ENCODE peak calls at places on chromosomes 16 and 17, in six cellular contexts. C is IMR-90, U is H9, I is neuronal stem cell, A is H1, W is trophoblast cell. T is an unnamed sample.

GRCh38 chr17:34542700-34543336 is 36.6 kb upstream of the TMEM132E start:
- DNase-seq in I (peak), W (peak), U (peak), A (peak), C (no peak), T (peak)

GRCh38 chr17:67478266-67479118 is 101.4 kb downstream of the PITPNC1 start:
- DNase-seq in W (no peak), U (peak), C (no peak), A (no peak), I (no peak), T (no peak)

GRCh38 chr17:41565338-41565737 is 6.5 kb downstream of the KRT9 start:
- DNase-seq in U (no peak), W (no peak), I (no peak), A (no peak), C (no peak), T (no peak)

GRCh38 chr16:6023449-6023848 is 925.9 kb upstream of the EEF2KMT start:
- DNase-seq in W (no peak), A (no peak), U (no peak), C (no peak), I (no peak), T (no peak)

GRCh38 chr17:41519501-41520224 is 973 bp upstream of the KRT15 start:
- DNase-seq in C (no peak), A (no peak), I (no peak), U (no peak), W (peak), T (no peak)

GRCh38 chr17:18921912-18922451 is 30.0 kb upstream of the SLC5A10 start:
- DNase-seq in I (no peak), C (peak), U (no peak), W (no peak), A (no peak), T (no peak)

GRCh38 chr17:51322390-51323029 is 62.2 kb downstream of the UTP18 start:
- DNase-seq in I (peak), A (no peak), U (peak), C (peak), W (peak), T (no peak)

GRCh38 chr17:41343031-41343430 is 7.6 kb downstream of the KRT33A start:
- DNase-seq in I (no peak), C (no peak), A (no peak), W (no peak), U (no peak), T (no peak)

GRCh38 chr16:27097671-27098275 is 31.0 kb downstream of the C16orf82 start:
- DNase-seq in C (no peak), U (no peak), A (no peak), W (no peak), I (no peak), T (peak)

GRCh38 chr17:41796066-41796895 is 9.8 kb upstream of the JUP start:
- DNase-seq in W (peak), I (no peak), A (no peak), U (no peak), C (no peak), T (no peak)

GRCh38 chr16:57567691-57568090 is 25.2 kb downstream of the ADGRG5 start:
- DNase-seq in U (no peak), W (no peak), I (no peak), C (no peak), A (no peak), T (no peak)

DNA sequence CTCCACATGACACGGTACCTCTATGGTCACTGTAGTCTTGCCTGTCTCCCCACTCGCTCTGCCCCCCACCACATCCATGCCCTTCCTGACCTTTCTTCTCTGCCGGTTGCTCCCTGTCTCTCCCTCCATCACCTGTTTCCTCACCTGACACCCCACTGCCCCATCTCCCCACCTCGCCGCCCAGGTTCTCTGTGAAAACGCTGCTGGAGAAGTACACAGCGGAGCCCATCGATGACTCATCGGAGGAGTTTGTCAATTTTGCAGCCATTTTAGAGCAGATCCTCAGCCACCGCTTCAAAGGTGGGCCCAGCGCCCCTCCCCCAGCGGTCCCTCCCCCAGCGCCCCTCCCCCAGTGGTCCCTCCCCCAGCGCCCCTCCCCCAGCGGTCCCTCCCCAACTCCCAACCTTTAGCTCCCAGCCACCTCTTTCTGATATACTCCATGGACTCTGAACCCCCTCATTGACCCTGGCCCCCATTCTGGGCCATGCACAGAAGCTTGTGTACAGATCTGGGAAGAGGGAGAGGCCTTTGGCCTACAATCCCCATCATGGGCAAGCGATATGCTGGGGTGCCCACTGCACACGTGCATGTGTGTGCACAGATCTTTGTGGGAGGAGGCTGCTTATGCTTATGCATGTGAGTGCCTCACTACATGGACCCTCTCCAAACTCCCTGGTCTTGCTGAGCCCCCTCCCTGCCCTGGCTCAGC is 4.1 kb downstream of the RUNDC3A start:
- DNase-seq in C (no peak), U (no peak), I (no peak), W (no peak), A (no peak), T (no peak)
- H3K23ac ChIP-seq in C (no peak), U (no peak), I (no peak), W (no peak), A (no peak), T (no peak)

DNA sequence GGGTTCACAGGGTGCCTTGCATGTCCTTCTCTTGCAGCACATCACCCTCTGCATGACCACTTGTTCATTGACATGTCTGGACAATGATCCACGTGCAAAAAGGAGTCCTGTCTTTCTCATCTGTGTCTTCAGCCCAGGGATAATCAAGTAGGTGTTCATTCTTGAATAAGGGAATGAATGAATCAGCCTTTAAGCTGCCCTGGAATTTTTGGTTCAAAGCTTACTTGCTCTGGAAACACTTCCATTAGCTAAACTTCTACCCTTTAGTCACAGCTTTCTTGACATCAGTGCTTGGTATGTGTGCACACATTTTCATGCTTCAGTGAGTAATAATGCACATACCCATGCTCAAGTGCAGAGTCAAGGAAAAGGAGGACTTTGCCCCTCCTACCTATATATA is 103.0 kb upstream of the CDH13 start:
- DNase-seq in I (no peak), W (peak), A (no peak), C (no peak), U (no peak), T (no peak)
- H2AFZ ChIP-seq in I (no peak), W (no peak), A (no peak), C (no peak), U (no peak), T (no peak)

DNA sequence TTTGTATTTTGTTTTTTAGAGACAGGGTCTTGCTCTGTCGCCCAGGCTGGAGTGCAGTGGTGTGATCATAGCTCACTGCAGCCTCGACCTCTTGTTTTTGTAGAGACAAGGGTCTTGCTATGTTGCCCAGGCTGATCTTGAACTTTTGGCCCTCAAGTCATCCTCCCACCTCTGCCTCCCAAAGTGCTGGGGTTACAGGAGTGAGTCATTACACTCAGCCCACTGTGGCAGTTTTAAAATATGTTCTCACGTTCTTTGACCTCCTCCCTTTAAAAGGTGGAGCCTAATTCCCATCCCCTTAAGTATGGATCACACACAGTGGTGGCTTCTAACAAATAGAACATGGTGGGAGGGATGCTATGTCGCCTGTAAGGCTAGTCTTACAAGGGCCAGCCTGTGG is 67.7 kb downstream of the ZDHHC7 start:
- DNase-seq in I (no peak), W (no peak), U (no peak), C (no peak), A (no peak), T (no peak)
- H3K23ac ChIP-seq in I (peak), W (no peak), U (no peak), C (no peak), A (no peak), T (no peak)

GRCh38 chr17:81616877-81617276 is 20.0 kb downstream of the NPLOC4 start:
- DNase-seq in W (no peak), A (no peak), I (no peak), U (no peak), C (no peak), T (no peak)

DNA sequence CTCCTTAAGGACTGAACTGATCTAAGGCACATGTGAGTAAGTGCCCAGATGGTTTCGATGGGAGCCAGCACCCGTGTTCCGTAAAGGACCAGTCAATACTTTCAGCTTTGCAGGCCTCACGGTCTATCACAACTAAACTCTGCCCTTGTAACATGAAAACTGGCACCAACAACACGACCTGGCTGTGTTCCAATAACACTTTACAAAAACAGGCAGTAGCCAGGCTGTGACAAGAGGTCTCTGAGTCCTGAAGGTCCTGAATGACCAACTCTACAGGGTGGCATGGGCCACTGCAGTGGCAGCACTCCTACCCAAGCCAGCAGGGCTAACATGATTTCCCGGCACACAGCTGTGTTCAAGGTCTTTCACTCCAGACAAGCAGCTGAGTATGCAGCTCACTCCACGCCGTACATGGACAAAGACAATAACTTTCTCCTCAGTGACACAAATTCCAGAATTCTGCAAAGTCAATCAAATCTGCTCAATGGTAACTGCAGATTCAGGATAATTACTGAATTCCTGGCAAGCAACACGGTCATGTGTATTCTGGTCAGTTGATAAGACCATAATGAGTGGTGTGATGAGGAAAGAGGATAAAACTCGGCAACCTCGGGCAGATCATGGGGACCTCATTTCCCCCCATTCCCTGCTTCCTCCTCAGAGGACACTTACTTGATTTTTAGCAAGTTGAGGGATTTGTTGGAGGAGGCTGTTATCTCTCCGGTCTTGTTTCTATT is 15.2 kb downstream of the NPLOC4 start:
- DNase-seq in I (no peak), C (no peak), A (no peak), W (no peak), U (no peak), T (no peak)
- H2AFZ ChIP-seq in I (no peak), C (no peak), A (no peak), W (no peak), U (no peak), T (no peak)

DNA sequence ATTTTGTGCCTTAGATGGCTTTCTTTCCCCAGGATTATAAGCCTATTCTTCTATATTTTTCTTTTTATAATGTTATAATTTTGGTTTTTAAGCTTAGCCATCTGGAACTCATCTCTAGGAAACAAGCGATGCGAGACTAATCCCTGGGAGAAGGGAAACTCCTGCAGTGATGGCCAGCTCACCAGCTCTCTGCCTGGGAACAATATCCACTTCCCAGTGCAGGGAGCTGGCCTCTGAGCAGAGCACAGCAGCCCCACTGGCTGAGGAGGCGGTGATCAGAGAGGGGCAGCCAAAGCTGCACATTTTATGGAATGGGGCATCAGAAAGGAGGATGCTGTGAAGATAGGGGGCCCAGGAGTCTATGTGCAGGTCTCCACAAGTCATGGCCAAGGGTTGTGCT is 183.3 kb downstream of the LGALS9B start:
- DNase-seq in A (no peak), W (no peak), I (peak), C (peak), U (no peak), T (no peak)
- H3K23ac ChIP-seq in A (no peak), W (no peak), I (no peak), C (no peak), U (no peak), T (no peak)

GRCh38 chr16:75176926-75177325 is 28.6 kb downstream of the ZFP1 start:
- DNase-seq in I (no peak), A (no peak), C (no peak), W (no peak), U (no peak), T (no peak)
- H2AFZ ChIP-seq in I (no peak), A (no peak), C (no peak), W (no peak), U (no peak), T (no peak)

GRCh38 chr17:7404737-7405412 is 978 bp upstream of the TMEM256 start:
- DNase-seq in C (no peak), W (peak), U (peak), A (peak), I (peak), T (peak)
- H3K23ac ChIP-seq in C (peak), W (no peak), U (no peak), A (no peak), I (peak), T (no peak)

DNA sequence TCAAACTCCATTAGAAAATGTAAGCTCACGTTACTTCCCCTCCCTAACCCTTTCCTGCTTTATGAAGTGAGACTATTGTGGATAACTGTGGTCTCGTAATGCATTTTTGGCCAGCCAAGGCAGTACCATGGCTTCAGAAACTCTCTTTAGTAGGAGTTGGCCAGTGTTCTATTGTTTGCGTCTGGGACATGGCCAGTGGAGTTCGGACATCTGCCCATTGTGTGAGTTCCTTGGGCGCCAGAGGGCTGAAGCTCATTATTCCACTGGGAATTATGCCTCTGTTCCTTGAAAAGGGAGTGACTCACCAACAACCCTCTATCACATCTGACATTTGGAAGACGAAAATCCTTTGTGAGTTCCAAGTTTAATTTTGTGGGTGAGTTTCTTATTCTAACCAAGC is 319.5 kb upstream of the SOX9 start:
- DNase-seq in I (no peak), A (no peak), C (no peak), U (no peak), W (no peak), T (no peak)
- H2AFZ ChIP-seq in I (peak), A (no peak), C (no peak), U (no peak), W (no peak), T (no peak)

T was measured in mesenchymal stem cell.